ENCODE peak calls at places on chromosome 15, in four cellular contexts. U is K562, V is HepG2, Q is GM12878. I is an unnamed sample.

GRCh38 chr15:63990449-63990848 is 55.8 kb downstream of the DAPK2 start:
- DNase-seq in U (no peak), Q (no peak), V (no peak), I (no peak)

GRCh38 chr15:68518046-68518445 is 60.7 kb upstream of the CORO2B start:
- DNase-seq in Q (no peak), V (no peak), U (no peak), I (no peak)

GRCh38 chr15:68815598-68815997 is 5.1 kb downstream of the ANP32A start:
- DNase-seq in Q (no peak), V (no peak), U (no peak), I (no peak)

GRCh38 chr15:81106560-81106959 is 27.5 kb upstream of the CFAP161 start:
- DNase-seq in Q (peak), V (peak), U (peak), I (peak)

GRCh38 chr15:63509933-63510547 is 5.6 kb downstream of the USP3 start:
- DNase-seq in U (no peak), Q (no peak), V (no peak), I (no peak)

GRCh38 chr15:75718326-75718725 is 5.7 kb upstream of the CSPG4 start:
- DNase-seq in U (no peak), V (no peak), Q (no peak), I (no peak)

GRCh38 chr15:59399465-59400102 is 26.9 kb upstream of the MYO1E start:
- DNase-seq in Q (peak), V (no peak), U (no peak), I (no peak)

GRCh38 chr15:36598529-36599177 is 19.2 kb downstream of the CDIN1 start:
- DNase-seq in U (no peak), V (no peak), Q (no peak), I (no peak)

GRCh38 chr15:89211678-89212170 is 9.7 kb downstream of the RLBP1 start:
- DNase-seq in V (no peak), Q (no peak), U (no peak), I (no peak)

GRCh38 chr15:64694816-64695215 is 80.6 kb downstream of the RBPMS2 start:
- DNase-seq in V (no peak), U (no peak), Q (no peak), I (no peak)

GRCh38 chr15:38253448-38253847 is 812 bp downstream of the SPRED1 start:
- DNase-seq in Q (no peak), U (peak), V (no peak), I (no peak)

GRCh38 chr15:54014067-54014466 is 35.8 kb downstream of the UNC13C start:
- DNase-seq in U (no peak), Q (no peak), V (no peak), I (no peak)

GRCh38 chr15:39427705-39428104 is 153.2 kb upstream of the THBS1 start:
- DNase-seq in Q (no peak), V (peak), U (peak), I (no peak)
- TF ChIP-seq ETV6 in Q (no peak), V (no peak), U (no peak), I (no peak)

GRCh38 chr15:67091073-67091965 is 25.9 kb downstream of the SMAD3 start:
- DNase-seq in V (no peak), U (peak), Q (peak), I (no peak)
- TF ChIP-seq ETV6 in V (no peak), U (no peak), Q (no peak), I (no peak)

DNA sequence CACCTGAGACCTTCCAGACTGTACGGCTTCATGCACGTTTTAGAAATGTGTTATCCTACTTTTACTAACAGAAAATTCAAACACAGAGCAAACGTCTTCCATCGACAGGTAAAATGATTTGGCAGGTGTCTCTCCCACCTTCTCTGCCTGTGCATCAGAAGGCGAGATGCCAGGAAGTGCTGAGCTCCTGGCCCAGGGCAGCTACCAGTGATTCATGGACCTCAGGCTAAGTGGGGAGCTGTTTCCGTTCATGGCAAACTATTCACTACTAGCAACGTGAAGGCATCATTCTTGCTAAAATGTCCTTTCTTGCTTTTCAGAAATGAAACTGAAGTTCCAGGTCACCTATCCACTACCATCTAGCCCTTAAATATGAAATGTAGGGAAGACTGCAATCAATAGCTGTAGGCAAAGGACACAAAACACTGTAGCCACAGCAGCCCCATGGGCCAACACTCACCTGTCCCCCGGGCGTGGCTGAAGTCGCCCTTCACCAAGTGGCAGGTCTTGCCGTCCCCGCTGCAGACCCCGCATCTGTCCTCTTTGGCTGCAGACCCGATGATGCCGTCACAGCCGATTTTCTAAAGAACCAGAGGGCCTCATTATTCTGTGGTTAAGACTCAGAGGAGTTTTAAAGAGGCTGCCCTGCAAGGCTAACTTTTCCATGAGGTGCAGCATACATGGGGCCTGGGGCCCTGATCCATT is 245.7 kb downstream of the ADAMTS17 start:
- DNase-seq in U (no peak), V (no peak), Q (no peak), I (no peak)
- TF ChIP-seq ETV6 in U (no peak), V (no peak), Q (no peak), I (no peak)

DNA sequence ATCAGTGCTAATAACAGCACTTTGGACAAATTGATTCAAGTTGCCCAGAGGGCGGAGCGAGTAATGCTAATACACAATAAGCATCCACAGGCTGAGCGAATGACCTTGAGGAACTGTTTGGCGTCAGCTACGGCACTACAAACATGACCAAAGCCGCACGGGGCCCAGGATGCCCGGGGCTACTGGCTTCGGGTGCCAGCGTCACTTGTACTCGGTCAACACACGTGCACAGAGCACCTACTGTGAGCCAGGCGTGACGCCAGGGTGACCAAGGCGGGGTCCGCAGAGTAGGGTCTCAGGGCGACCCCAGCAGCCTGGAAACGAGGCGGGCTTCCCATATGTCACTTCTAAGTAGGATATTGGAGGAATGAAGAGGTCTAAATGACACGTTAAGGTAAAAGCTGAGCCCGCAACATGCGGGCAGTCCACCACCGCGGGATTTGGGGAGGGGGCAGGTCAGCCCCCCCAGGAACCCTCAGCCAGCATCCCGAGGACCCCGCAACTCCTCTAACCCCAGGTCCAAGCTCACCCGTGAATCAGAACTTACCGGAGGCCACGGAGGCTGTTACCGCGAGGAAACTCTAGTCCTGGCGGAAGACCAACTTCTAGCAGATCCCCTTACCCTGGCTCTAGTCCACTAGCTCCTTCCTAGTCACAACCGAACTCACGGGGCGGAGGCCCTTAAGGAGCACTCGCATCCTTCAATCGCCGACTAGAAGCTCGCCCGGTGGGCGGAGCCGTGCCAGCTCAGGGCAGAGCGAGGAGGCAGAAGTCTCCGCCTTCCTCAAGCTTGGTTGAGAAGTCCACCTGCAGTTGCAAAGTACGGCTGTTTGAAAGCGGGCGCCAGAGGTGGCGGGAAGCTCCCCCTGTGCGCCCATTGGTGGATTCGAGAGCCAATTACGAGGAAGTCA is at the start of gene CEP152:
- DNase-seq in U (peak), V (peak), Q (peak), I (peak)
- TF ChIP-seq ETV6 in U (no peak), V (no peak), Q (no peak), I (no peak)

I was measured in WTC11.